ENCODE peak calls at places on chromosome 15, in five cellular contexts. One of them, this sample, is unnamed.

GRCh38 chr15:92231461-92231860 is 162.2 kb upstream of the ST8SIA2 start:
- DNase-seq in astrocyte of the spinal cord: no peak
- DNase-seq in GM23248: no peak
- DNase-seq in heart left ventricle: no peak
- DNase-seq in fibroblast of pulmonary artery: no peak
- DNase-seq in this sample: no peak

GRCh38 chr15:48693474-48693873 is 48.0 kb upstream of the FBN1 start:
- DNase-seq in astrocyte of the spinal cord: peak
- DNase-seq in GM23248: peak
- DNase-seq in heart left ventricle: no peak
- DNase-seq in fibroblast of pulmonary artery: no peak
- DNase-seq in this sample: peak

GRCh38 chr15:80219955-80220354 is 32.1 kb downstream of the CTXND1 start:
- DNase-seq in astrocyte of the spinal cord: no peak
- DNase-seq in GM23248: no peak
- DNase-seq in heart left ventricle: no peak
- DNase-seq in fibroblast of pulmonary artery: no peak
- DNase-seq in this sample: no peak

GRCh38 chr15:50109086-50109987 is 9.7 kb downstream of the ATP8B4 start:
- DNase-seq in astrocyte of the spinal cord: peak
- DNase-seq in GM23248: peak
- DNase-seq in heart left ventricle: no peak
- DNase-seq in fibroblast of pulmonary artery: peak
- DNase-seq in this sample: peak

GRCh38 chr15:25236143-25236860 is 202.5 kb downstream of the UBE3A start:
- DNase-seq in astrocyte of the spinal cord: no peak
- DNase-seq in GM23248: no peak
- DNase-seq in heart left ventricle: peak
- DNase-seq in fibroblast of pulmonary artery: no peak
- DNase-seq in this sample: no peak

GRCh38 chr15:39447431-39447830 is 133.4 kb upstream of the THBS1 start:
- DNase-seq in astrocyte of the spinal cord: no peak
- DNase-seq in GM23248: no peak
- DNase-seq in heart left ventricle: no peak
- DNase-seq in fibroblast of pulmonary artery: no peak
- DNase-seq in this sample: no peak

GRCh38 chr15:56244811-56245576 is 1.3 kb upstream of the RFX7 start:
- DNase-seq in astrocyte of the spinal cord: no peak
- DNase-seq in GM23248: no peak
- DNase-seq in heart left ventricle: peak
- DNase-seq in fibroblast of pulmonary artery: no peak
- DNase-seq in this sample: no peak

GRCh38 chr15:49235446-49236207 is 65.6 kb downstream of the GALK2 start:
- DNase-seq in astrocyte of the spinal cord: peak
- DNase-seq in GM23248: peak
- DNase-seq in heart left ventricle: no peak
- DNase-seq in fibroblast of pulmonary artery: peak
- DNase-seq in this sample: peak

GRCh38 chr15:34808016-34808415 is 12.7 kb upstream of the ACTC1 start:
- DNase-seq in astrocyte of the spinal cord: peak
- DNase-seq in GM23248: peak
- DNase-seq in heart left ventricle: no peak
- DNase-seq in fibroblast of pulmonary artery: peak
- DNase-seq in this sample: peak

GRCh38 chr15:65311760-65312159 is 7.3 kb downstream of the RNU5B-1 start:
- DNase-seq in astrocyte of the spinal cord: no peak
- DNase-seq in GM23248: no peak
- DNase-seq in heart left ventricle: no peak
- DNase-seq in fibroblast of pulmonary artery: no peak
- DNase-seq in this sample: no peak

GRCh38 chr15:85727068-85727467 is 67.7 kb downstream of the KLHL25 start:
- DNase-seq in astrocyte of the spinal cord: no peak
- DNase-seq in GM23248: peak
- DNase-seq in heart left ventricle: no peak
- DNase-seq in fibroblast of pulmonary artery: no peak
- DNase-seq in this sample: peak

GRCh38 chr15:23846218-23846617 is 159.1 kb upstream of the NDN start:
- DNase-seq in astrocyte of the spinal cord: no peak
- DNase-seq in GM23248: no peak
- DNase-seq in heart left ventricle: no peak
- DNase-seq in fibroblast of pulmonary artery: no peak
- DNase-seq in this sample: no peak

GRCh38 chr15:69351333-69351732 is 52.6 kb downstream of the PAQR5 start:
- DNase-seq in astrocyte of the spinal cord: no peak
- DNase-seq in GM23248: no peak
- DNase-seq in heart left ventricle: no peak
- DNase-seq in fibroblast of pulmonary artery: no peak
- DNase-seq in this sample: no peak

GRCh38 chr15:78708713-78709112 is 67.7 kb upstream of the CHRNB4 start:
- DNase-seq in astrocyte of the spinal cord: no peak
- DNase-seq in GM23248: no peak
- DNase-seq in heart left ventricle: no peak
- DNase-seq in fibroblast of pulmonary artery: no peak
- DNase-seq in this sample: no peak

GRCh38 chr15:88467935-88468528 is 524 bp downstream of the MRPS11 start:
- DNase-seq in astrocyte of the spinal cord: peak
- DNase-seq in GM23248: peak
- DNase-seq in heart left ventricle: no peak
- DNase-seq in fibroblast of pulmonary artery: peak
- DNase-seq in this sample: peak

GRCh38 chr15:88463870-88464532 is 3.2 kb downstream of the MRPL46 start:
- DNase-seq in astrocyte of the spinal cord: no peak
- DNase-seq in GM23248: no peak
- DNase-seq in heart left ventricle: no peak
- DNase-seq in fibroblast of pulmonary artery: no peak
- DNase-seq in this sample: no peak

GRCh38 chr15:88467073-88467934 is at the start of the genes MRPL46 and MRPS11:
- DNase-seq in astrocyte of the spinal cord: peak
- DNase-seq in GM23248: peak
- DNase-seq in heart left ventricle: peak
- DNase-seq in fibroblast of pulmonary artery: peak
- DNase-seq in this sample: peak

GRCh38 chr15:88469321-88469720 is 1.8 kb downstream of the MRPS11 start:
- DNase-seq in astrocyte of the spinal cord: no peak
- DNase-seq in GM23248: no peak
- DNase-seq in heart left ventricle: no peak
- DNase-seq in fibroblast of pulmonary artery: no peak
- DNase-seq in this sample: no peak

DNA sequence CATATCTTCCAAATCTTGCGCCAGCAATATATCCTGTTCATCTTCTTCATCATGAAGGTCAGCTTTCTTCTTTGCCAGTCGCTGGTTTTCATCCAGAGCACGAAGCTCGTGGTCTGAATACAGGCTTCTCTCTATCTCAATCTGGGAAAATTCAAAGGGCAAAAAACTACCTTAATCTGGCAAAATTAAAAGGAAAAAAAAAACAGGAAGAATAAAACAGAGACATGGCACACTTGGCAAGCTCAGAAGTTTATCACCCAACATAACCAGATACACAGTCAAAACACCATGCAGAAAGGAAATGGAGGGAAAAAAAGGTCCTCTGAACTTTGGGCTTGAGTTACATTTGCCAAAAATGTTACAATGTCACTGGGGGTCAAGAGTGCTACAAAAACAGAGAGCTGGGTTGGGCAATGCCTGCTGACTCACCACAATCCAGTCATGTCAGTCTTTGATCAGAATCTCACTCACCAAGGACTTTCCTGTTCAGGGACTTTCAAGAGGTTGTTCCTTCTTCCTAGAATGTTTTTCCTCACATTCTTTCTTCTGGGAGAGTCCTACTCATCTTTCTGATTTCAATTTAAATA is 1.5 kb downstream of the MRPL46 start:
- DNase-seq in astrocyte of the spinal cord: no peak
- DNase-seq in GM23248: peak
- DNase-seq in heart left ventricle: no peak
- DNase-seq in fibroblast of pulmonary artery: peak
- DNase-seq in this sample: peak
- H3K4me3 ChIP-seq in astrocyte of the spinal cord: no peak
- H3K4me3 ChIP-seq in GM23248: peak
- H3K4me3 ChIP-seq in heart left ventricle: peak
- H3K4me3 ChIP-seq in fibroblast of pulmonary artery: no peak
- H3K4me3 ChIP-seq in this sample: no peak

GRCh38 chr15:58489289-58489688 is 57.5 kb downstream of the LIPC start:
- DNase-seq in astrocyte of the spinal cord: no peak
- DNase-seq in GM23248: no peak
- DNase-seq in heart left ventricle: no peak
- DNase-seq in fibroblast of pulmonary artery: no peak
- DNase-seq in this sample: no peak

GRCh38 chr15:58491499-58492202 is 59.9 kb downstream of the LIPC start:
- DNase-seq in astrocyte of the spinal cord: no peak
- DNase-seq in GM23248: no peak
- DNase-seq in heart left ventricle: no peak
- DNase-seq in fibroblast of pulmonary artery: no peak
- DNase-seq in this sample: no peak

GRCh38 chr15:58491151-58491473 is 59.3 kb downstream of the LIPC start:
- DNase-seq in astrocyte of the spinal cord: no peak
- DNase-seq in GM23248: no peak
- DNase-seq in heart left ventricle: no peak
- DNase-seq in fibroblast of pulmonary artery: no peak
- DNase-seq in this sample: no peak

GRCh38 chr15:58489693-58490404 is 58.1 kb downstream of the LIPC start:
- DNase-seq in astrocyte of the spinal cord: no peak
- DNase-seq in GM23248: no peak
- DNase-seq in heart left ventricle: no peak
- DNase-seq in fibroblast of pulmonary artery: no peak
- DNase-seq in this sample: no peak

DNA sequence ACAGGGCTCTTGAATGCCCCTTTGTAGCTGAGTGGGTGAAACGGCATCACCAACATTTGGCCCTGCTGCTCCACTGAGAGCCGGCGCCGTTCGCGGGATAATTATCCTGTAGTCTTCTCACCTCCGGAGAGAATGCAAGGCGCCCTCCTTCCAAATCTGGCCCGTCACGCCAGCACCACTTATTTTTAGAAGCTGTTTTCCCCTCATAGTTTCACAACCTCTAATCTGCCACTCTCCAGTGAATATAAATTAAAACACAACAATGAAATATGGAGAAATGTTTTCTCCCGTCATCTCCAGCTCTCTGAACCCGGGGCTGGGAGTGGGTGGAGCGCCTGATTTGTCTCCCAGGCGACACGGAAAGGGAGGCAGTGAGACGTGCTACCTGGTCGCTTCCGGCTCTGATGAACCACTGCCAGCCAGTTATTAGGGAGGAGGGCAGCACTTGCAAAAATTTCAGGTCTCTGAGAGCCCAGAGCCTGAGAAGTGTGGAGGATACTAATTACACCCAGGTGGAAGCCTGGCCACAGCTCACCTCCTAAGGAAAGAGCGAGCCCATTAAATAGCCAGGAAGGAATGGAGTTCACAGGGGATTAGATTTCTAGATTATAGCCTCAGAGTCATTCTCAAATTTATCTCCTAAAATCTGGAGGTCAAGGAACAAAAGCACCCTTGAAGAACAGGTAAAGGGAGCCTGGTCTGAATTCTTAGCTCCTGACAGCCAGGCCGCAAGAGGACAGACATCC is 58.8 kb downstream of the LIPC start:
- DNase-seq in astrocyte of the spinal cord: no peak
- DNase-seq in GM23248: no peak
- DNase-seq in heart left ventricle: no peak
- DNase-seq in fibroblast of pulmonary artery: no peak
- DNase-seq in this sample: no peak
- H3K4me3 ChIP-seq in astrocyte of the spinal cord: no peak
- H3K4me3 ChIP-seq in GM23248: no peak
- H3K4me3 ChIP-seq in heart left ventricle: peak
- H3K4me3 ChIP-seq in fibroblast of pulmonary artery: no peak
- H3K4me3 ChIP-seq in this sample: no peak

DNA sequence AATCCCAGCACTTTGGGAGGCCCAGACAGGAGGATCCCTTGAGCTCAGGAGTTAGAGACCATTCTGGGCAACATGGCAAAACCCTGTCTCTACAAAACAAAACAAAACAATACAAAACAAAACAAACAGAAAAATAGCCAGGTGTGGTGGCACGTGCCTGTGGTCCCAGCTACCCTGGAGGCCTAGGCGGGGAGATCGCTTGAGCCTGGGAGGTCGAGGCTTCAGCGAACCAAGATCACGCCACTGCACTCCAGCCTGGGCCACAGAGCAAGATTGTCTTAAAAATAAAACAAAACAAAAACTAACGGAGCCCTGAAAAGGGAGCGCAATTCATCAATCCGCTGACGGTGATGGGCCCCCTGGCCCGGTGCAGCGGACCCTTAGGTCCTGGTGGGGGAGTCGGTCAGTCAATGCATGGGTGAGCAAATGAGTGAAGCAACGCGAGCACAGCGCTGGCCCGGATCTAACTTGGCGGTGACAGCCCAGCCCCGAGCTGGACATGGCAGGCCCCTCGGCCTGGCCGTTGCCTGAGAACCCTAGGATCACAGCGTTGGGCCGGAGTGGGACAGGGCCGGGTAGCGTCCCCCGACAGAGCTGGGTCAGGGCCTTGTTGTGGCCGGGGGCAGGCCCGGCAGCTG is 52.4 kb upstream of the BLM start:
- DNase-seq in astrocyte of the spinal cord: peak
- DNase-seq in GM23248: peak
- DNase-seq in heart left ventricle: no peak
- DNase-seq in fibroblast of pulmonary artery: peak
- DNase-seq in this sample: peak
- H3K4me3 ChIP-seq in astrocyte of the spinal cord: peak
- H3K4me3 ChIP-seq in GM23248: peak
- H3K4me3 ChIP-seq in heart left ventricle: peak
- H3K4me3 ChIP-seq in fibroblast of pulmonary artery: peak
- H3K4me3 ChIP-seq in this sample: peak

GRCh38 chr15:88255496-88256171 is 905 bp downstream of the NTRK3 start:
- DNase-seq in astrocyte of the spinal cord: peak
- DNase-seq in GM23248: peak
- DNase-seq in heart left ventricle: no peak
- DNase-seq in fibroblast of pulmonary artery: peak
- DNase-seq in this sample: peak

GRCh38 chr15:88255109-88255495 is 1.4 kb downstream of the NTRK3 start:
- DNase-seq in astrocyte of the spinal cord: no peak
- DNase-seq in GM23248: no peak
- DNase-seq in heart left ventricle: no peak
- DNase-seq in fibroblast of pulmonary artery: no peak
- DNase-seq in this sample: no peak

GRCh38 chr15:88257311-88257901 is 867 bp upstream of the NTRK3 start:
- DNase-seq in astrocyte of the spinal cord: no peak
- DNase-seq in GM23248: peak
- DNase-seq in heart left ventricle: no peak
- DNase-seq in fibroblast of pulmonary artery: no peak
- DNase-seq in this sample: no peak

GRCh38 chr15:88256261-88257230 is at the start of gene NTRK3:
- DNase-seq in astrocyte of the spinal cord: peak
- DNase-seq in GM23248: peak
- DNase-seq in heart left ventricle: no peak
- DNase-seq in fibroblast of pulmonary artery: peak
- DNase-seq in this sample: no peak

DNA sequence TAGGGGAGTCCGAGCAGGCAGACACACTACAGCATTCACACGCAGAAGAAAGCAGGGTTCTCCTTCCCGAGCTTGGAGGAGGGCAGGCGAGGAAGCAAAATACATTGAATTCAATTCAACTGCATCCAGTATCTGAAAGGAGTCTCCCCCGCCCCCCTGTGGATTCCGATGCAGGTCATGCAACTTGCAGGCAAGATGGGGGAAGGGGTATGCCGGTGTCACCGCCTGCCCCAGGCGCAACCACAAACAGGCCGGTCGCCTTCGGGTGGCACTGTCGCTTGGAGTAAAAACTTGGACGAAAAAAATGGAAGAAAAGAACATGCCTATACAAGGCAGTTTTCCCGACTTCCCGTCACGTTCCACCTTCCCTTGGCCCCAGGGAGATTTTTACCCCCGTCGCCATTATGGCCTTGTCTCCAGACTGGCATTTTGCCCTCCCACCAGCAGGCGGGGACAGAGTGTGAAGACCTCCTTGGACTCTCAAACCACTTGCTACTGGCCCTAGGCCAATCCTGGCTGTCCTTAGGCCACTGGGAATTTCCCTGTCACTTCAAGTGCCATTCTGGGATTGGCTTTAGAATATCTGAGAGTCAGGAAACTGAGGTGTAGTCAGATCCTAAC is 1.6 kb upstream of the NTRK3 start:
- DNase-seq in astrocyte of the spinal cord: no peak
- DNase-seq in GM23248: peak
- DNase-seq in heart left ventricle: no peak
- DNase-seq in fibroblast of pulmonary artery: peak
- DNase-seq in this sample: no peak
- H3K4me3 ChIP-seq in astrocyte of the spinal cord: no peak
- H3K4me3 ChIP-seq in GM23248: no peak
- H3K4me3 ChIP-seq in heart left ventricle: peak
- H3K4me3 ChIP-seq in fibroblast of pulmonary artery: no peak
- H3K4me3 ChIP-seq in this sample: no peak

This sample was measured in fibroblast of mammary gland.